ENCODE peak calls at places on chromosome 1, in eight cellular contexts. K is left lung; V is cardiac muscle cell; M is CD4-positive, alpha-beta T cell; F is GM10248; Z is psoas muscle; I is fibroblast of lung; U is MM.1S. W is an unnamed sample.

GRCh38 chr1:175132456-175132855 is 60.1 kb downstream of the KIAA0040 start:
- DNase-seq in I (peak), M (no peak), V (peak), K (no peak), F (no peak), Z (no peak), U (no peak), W (no peak)

GRCh38 chr1:172167801-172168596 is 252.5 kb upstream of the C1orf105 start:
- DNase-seq in K (no peak), U (no peak), F (no peak), Z (no peak), M (no peak), V (peak), I (peak), W (no peak)

GRCh38 chr1:23122023-23122738 is 46.5 kb downstream of the LUZP1 start:
- DNase-seq in U (no peak), M (no peak), F (no peak), I (peak), V (peak), Z (no peak), K (peak), W (no peak)

GRCh38 chr1:84442256-84442655 is 36.8 kb upstream of the RPF1 start:
- DNase-seq in Z (no peak), M (no peak), V (peak), F (peak), K (no peak), U (peak), I (peak), W (peak)

GRCh38 chr1:155859881-155860841 is 794 bp downstream of the SYT11 start:
- DNase-seq in I (peak), K (peak), V (peak), M (peak), F (peak), Z (peak), U (no peak), W (peak)

GRCh38 chr1:34824817-34825454 is 32.1 kb downstream of the GJA4 start:
- DNase-seq in U (no peak), K (no peak), Z (no peak), M (no peak), I (no peak), V (no peak), F (no peak), W (no peak)

GRCh38 chr1:71307451-71307850 is 226.6 kb upstream of the ZRANB2 start:
- DNase-seq in U (peak), M (no peak), K (no peak), Z (no peak), I (peak), V (peak), F (no peak), W (no peak)

GRCh38 chr1:31723828-31724359 is 20.1 kb upstream of the COL16A1 start:
- DNase-seq in M (peak), U (peak), K (peak), Z (peak), F (peak), V (peak), I (peak), W (peak)

GRCh38 chr1:184931566-184931965 is 42.7 kb downstream of the NIBAN1 start:
- DNase-seq in F (no peak), Z (no peak), I (no peak), V (no peak), M (no peak), K (no peak), U (no peak), W (no peak)

GRCh38 chr1:150010388-150011115 is at the start of gene OTUD7B:
- DNase-seq in K (peak), F (peak), M (peak), V (peak), Z (peak), U (peak), I (peak), W (peak)
- TF ChIP-seq CTCF in K (no peak), F (no peak), M (no peak), V (no peak), Z (peak), U (no peak), I (no peak), W (no peak)

GRCh38 chr1:25692560-25692959 is 76.0 kb downstream of the MAN1C1 start:
- DNase-seq in V (no peak), K (no peak), I (no peak), F (peak), M (peak), Z (no peak), U (no peak), W (peak)
- TF ChIP-seq CTCF in V (peak), K (peak), I (peak), F (peak), M (peak), Z (peak), U (peak), W (peak)

DNA sequence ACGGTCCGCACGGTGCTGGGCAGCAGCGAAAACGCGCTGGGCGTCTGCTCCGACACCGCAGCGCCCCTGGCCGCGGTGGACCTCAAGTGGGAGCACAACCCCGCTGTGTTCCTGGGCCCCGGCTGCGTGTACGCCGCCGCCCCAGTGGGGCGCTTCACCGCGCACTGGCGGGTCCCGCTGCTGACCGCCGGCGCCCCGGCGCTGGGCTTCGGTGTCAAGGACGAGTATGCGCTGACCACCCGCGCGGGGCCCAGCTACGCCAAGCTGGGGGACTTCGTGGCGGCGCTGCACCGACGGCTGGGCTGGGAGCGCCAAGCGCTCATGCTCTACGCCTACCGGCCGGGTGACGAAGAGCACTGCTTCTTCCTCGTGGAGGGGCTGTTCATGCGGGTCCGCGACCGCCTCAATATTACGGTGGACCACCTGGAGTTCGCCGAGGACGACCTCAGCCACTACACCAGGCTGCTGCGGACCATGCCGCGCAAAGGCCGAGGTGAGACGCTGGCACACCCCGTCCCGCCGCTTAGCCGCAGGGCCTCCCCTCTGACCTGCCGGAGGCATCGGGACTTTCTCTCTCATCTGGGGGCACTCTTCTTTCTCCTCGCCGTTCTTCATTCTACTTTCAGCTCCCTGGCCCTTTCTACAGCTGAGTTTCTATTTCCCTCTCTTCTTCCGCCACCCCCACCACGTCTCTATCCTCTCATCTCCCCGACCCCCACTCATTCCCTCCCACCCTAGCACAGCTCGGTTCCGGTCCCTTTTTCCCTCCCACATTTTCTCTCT is 1.0 kb downstream of the NPR1 start:
- DNase-seq in U (no peak), Z (no peak), I (no peak), M (no peak), V (peak), F (no peak), K (no peak), W (peak)
- TF ChIP-seq CTCF in U (no peak), Z (peak), I (no peak), M (no peak), V (peak), F (no peak), K (peak), W (no peak)

DNA sequence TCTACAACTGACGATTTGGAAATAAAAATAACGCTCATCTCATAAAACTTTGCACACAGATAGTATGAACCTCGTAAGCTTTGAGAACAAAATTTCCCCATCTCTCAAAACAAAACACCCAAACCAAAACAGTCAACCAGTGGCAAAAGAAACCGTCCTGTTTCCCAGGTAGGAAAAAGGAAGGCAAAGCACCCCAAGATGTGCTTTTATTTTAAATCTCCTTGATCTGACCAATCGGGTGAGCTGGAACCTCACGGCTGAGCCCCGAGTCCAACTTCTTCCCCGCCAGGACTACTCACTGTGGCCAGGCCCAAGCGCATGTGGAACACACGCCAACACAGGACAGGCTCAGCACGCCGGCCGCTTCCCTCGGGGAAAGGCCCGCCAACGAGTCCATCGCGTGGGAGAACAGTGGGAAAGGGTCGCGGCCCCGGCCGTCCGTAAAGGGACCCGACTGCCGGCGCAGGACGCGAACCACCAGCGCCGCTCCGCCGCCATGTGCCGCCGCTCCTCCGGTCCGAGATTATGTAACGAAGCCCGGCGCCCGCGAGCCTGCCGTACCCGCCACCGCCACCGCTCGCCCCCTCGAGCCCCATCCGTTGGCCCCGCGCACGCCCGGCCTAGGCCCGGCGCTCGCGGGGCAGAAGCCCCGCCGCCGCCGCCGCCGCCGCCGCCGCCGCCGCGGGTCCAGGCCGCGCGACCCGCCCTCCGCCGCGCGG is 759 bp downstream of the AHCTF1 start:
- DNase-seq in I (peak), K (peak), Z (peak), U (peak), V (peak), M (peak), F (peak), W (peak)
- TF ChIP-seq CTCF in I (no peak), K (no peak), Z (no peak), U (no peak), V (no peak), M (no peak), F (no peak), W (no peak)

DNA sequence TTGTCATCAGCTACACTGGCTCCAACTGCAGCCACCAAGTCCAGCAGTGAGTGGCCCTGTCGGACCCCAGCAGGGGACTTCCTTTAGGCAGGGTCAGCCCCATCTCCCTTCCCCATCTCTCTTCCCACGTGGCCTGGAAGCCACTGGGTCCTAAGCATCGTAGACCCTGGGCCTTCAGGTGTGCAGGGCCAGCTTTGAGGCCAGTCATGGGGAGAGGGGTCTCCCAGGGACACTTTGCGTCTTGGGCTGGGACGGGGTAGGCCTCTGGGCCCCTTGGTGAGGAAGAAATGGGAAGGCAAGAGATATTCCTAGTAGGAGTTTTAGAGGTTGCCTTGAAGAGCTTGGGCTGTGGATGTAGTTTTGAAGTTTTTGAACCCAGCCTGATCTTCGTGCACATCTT is 12.1 kb upstream of the MIIP start:
- DNase-seq in U (no peak), I (no peak), F (no peak), Z (no peak), V (no peak), K (no peak), M (no peak), W (no peak)
- TF ChIP-seq CTCF in U (no peak), I (no peak), F (no peak), Z (no peak), V (no peak), K (no peak), M (no peak), W (no peak)

GRCh38 chr1:37085393-37085792 is 51.1 kb upstream of the GRIK3 start:
- DNase-seq in I (no peak), U (no peak), F (no peak), M (no peak), V (no peak), K (no peak), Z (no peak), W (no peak)
- TF ChIP-seq CTCF in I (no peak), U (no peak), F (no peak), M (no peak), V (no peak), K (no peak), Z (no peak), W (no peak)